ENCODE peak calls at places on chromosome 15, in six cellular contexts. One of them, this sample, is unnamed.

GRCh38 chr15:74233864-74234597 is 2.1 kb upstream of the CCDC33 start:
- DNase-seq in CD4-positive, alpha-beta T cell: no peak
- DNase-seq in testis: no peak
- DNase-seq in fibroblast of villous mesenchyme: no peak
- DNase-seq in cardiac muscle cell: no peak
- DNase-seq in kidney epithelial cell: no peak
- DNase-seq in this sample: no peak

GRCh38 chr15:58427987-58428386 is 3.8 kb upstream of the LIPC start:
- DNase-seq in CD4-positive, alpha-beta T cell: no peak
- DNase-seq in testis: no peak
- DNase-seq in fibroblast of villous mesenchyme: no peak
- DNase-seq in cardiac muscle cell: no peak
- DNase-seq in kidney epithelial cell: no peak
- DNase-seq in this sample: no peak

GRCh38 chr15:95304116-95304873 is 1026.2 kb upstream of the NR2F2 start:
- DNase-seq in CD4-positive, alpha-beta T cell: no peak
- DNase-seq in testis: peak
- DNase-seq in fibroblast of villous mesenchyme: peak
- DNase-seq in cardiac muscle cell: peak
- DNase-seq in kidney epithelial cell: no peak
- DNase-seq in this sample: no peak

GRCh38 chr15:73985101-73985873 is 6.8 kb downstream of the STOML1 start:
- DNase-seq in CD4-positive, alpha-beta T cell: no peak
- DNase-seq in testis: no peak
- DNase-seq in fibroblast of villous mesenchyme: no peak
- DNase-seq in cardiac muscle cell: peak
- DNase-seq in kidney epithelial cell: no peak
- DNase-seq in this sample: no peak

GRCh38 chr15:86231864-86232801 is 152.5 kb downstream of the AGBL1 start:
- DNase-seq in CD4-positive, alpha-beta T cell: peak
- DNase-seq in testis: peak
- DNase-seq in fibroblast of villous mesenchyme: peak
- DNase-seq in cardiac muscle cell: peak
- DNase-seq in kidney epithelial cell: no peak
- DNase-seq in this sample: no peak

GRCh38 chr15:101187820-101188516 is 63.9 kb downstream of the CHSY1 start:
- DNase-seq in CD4-positive, alpha-beta T cell: no peak
- DNase-seq in testis: no peak
- DNase-seq in fibroblast of villous mesenchyme: peak
- DNase-seq in cardiac muscle cell: peak
- DNase-seq in kidney epithelial cell: no peak
- DNase-seq in this sample: no peak

GRCh38 chr15:95085056-95085455 is 853.7 kb downstream of the MCTP2 start:
- DNase-seq in CD4-positive, alpha-beta T cell: no peak
- DNase-seq in testis: no peak
- DNase-seq in fibroblast of villous mesenchyme: peak
- DNase-seq in cardiac muscle cell: no peak
- DNase-seq in kidney epithelial cell: no peak
- DNase-seq in this sample: no peak

GRCh38 chr15:25416693-25417092 is 22.1 kb downstream of the UBE3A start:
- DNase-seq in CD4-positive, alpha-beta T cell: no peak
- DNase-seq in testis: no peak
- DNase-seq in fibroblast of villous mesenchyme: no peak
- DNase-seq in cardiac muscle cell: no peak
- DNase-seq in kidney epithelial cell: peak
- DNase-seq in this sample: no peak

GRCh38 chr15:28881170-28881569 is 4.6 kb upstream of the APBA2 start:
- DNase-seq in CD4-positive, alpha-beta T cell: no peak
- DNase-seq in testis: no peak
- DNase-seq in fibroblast of villous mesenchyme: peak
- DNase-seq in cardiac muscle cell: peak
- DNase-seq in kidney epithelial cell: no peak
- DNase-seq in this sample: no peak

GRCh38 chr15:57003418-57003817 is 85.0 kb downstream of the TCF12 start:
- DNase-seq in CD4-positive, alpha-beta T cell: no peak
- DNase-seq in testis: no peak
- DNase-seq in fibroblast of villous mesenchyme: peak
- DNase-seq in cardiac muscle cell: peak
- DNase-seq in kidney epithelial cell: no peak
- DNase-seq in this sample: no peak

GRCh38 chr15:48790716-48791115 is 20.2 kb downstream of the CEP152 start:
- DNase-seq in CD4-positive, alpha-beta T cell: no peak
- DNase-seq in testis: no peak
- DNase-seq in fibroblast of villous mesenchyme: no peak
- DNase-seq in cardiac muscle cell: no peak
- DNase-seq in kidney epithelial cell: no peak
- DNase-seq in this sample: no peak

GRCh38 chr15:33581032-33581431 is 270.3 kb downstream of the RYR3 start:
- DNase-seq in CD4-positive, alpha-beta T cell: no peak
- DNase-seq in testis: no peak
- DNase-seq in fibroblast of villous mesenchyme: peak
- DNase-seq in cardiac muscle cell: peak
- DNase-seq in kidney epithelial cell: peak
- DNase-seq in this sample: no peak

GRCh38 chr15:68154923-68155559 is 50.1 kb downstream of the CALML4 start:
- DNase-seq in CD4-positive, alpha-beta T cell: peak
- DNase-seq in testis: peak
- DNase-seq in fibroblast of villous mesenchyme: peak
- DNase-seq in cardiac muscle cell: peak
- DNase-seq in kidney epithelial cell: peak
- DNase-seq in this sample: no peak

GRCh38 chr15:31303434-31304073 is 23.1 kb upstream of the KLF13 start:
- DNase-seq in CD4-positive, alpha-beta T cell: no peak
- DNase-seq in testis: peak
- DNase-seq in fibroblast of villous mesenchyme: peak
- DNase-seq in cardiac muscle cell: peak
- DNase-seq in kidney epithelial cell: no peak
- DNase-seq in this sample: no peak

GRCh38 chr15:28892789-28893610 is 7.2 kb downstream of the APBA2 start:
- DNase-seq in CD4-positive, alpha-beta T cell: no peak
- DNase-seq in testis: no peak
- DNase-seq in fibroblast of villous mesenchyme: peak
- DNase-seq in cardiac muscle cell: peak
- DNase-seq in kidney epithelial cell: no peak
- DNase-seq in this sample: no peak

GRCh38 chr15:60890361-60890991 is 338.6 kb downstream of the RORA start:
- DNase-seq in CD4-positive, alpha-beta T cell: no peak
- DNase-seq in testis: no peak
- DNase-seq in fibroblast of villous mesenchyme: no peak
- DNase-seq in cardiac muscle cell: no peak
- DNase-seq in kidney epithelial cell: no peak
- DNase-seq in this sample: no peak

GRCh38 chr15:60889006-60889405 is 340.1 kb downstream of the RORA start:
- DNase-seq in CD4-positive, alpha-beta T cell: no peak
- DNase-seq in testis: no peak
- DNase-seq in fibroblast of villous mesenchyme: no peak
- DNase-seq in cardiac muscle cell: no peak
- DNase-seq in kidney epithelial cell: no peak
- DNase-seq in this sample: no peak

GRCh38 chr15:60889506-60889905 is 339.6 kb downstream of the RORA start:
- DNase-seq in CD4-positive, alpha-beta T cell: no peak
- DNase-seq in testis: no peak
- DNase-seq in fibroblast of villous mesenchyme: no peak
- DNase-seq in cardiac muscle cell: no peak
- DNase-seq in kidney epithelial cell: no peak
- DNase-seq in this sample: no peak

GRCh38 chr15:60883691-60884319 is 345.3 kb downstream of the RORA start:
- DNase-seq in CD4-positive, alpha-beta T cell: no peak
- DNase-seq in testis: no peak
- DNase-seq in fibroblast of villous mesenchyme: no peak
- DNase-seq in cardiac muscle cell: no peak
- DNase-seq in kidney epithelial cell: no peak
- DNase-seq in this sample: no peak

GRCh38 chr15:60886680-60887079 is 342.4 kb downstream of the RORA start:
- DNase-seq in CD4-positive, alpha-beta T cell: no peak
- DNase-seq in testis: no peak
- DNase-seq in fibroblast of villous mesenchyme: no peak
- DNase-seq in cardiac muscle cell: no peak
- DNase-seq in kidney epithelial cell: no peak
- DNase-seq in this sample: no peak
- TF ChIP-seq CTCF in CD4-positive, alpha-beta T cell: no peak
- TF ChIP-seq CTCF in testis: no peak
- TF ChIP-seq CTCF in fibroblast of villous mesenchyme: no peak
- TF ChIP-seq CTCF in cardiac muscle cell: no peak
- TF ChIP-seq CTCF in kidney epithelial cell: no peak
- TF ChIP-seq CTCF in this sample: no peak

GRCh38 chr15:39275066-39275465 is 305.8 kb upstream of the THBS1 start:
- DNase-seq in CD4-positive, alpha-beta T cell: no peak
- DNase-seq in testis: no peak
- DNase-seq in fibroblast of villous mesenchyme: no peak
- DNase-seq in cardiac muscle cell: no peak
- DNase-seq in kidney epithelial cell: no peak
- DNase-seq in this sample: no peak
- TF ChIP-seq CTCF in CD4-positive, alpha-beta T cell: no peak
- TF ChIP-seq CTCF in testis: no peak
- TF ChIP-seq CTCF in fibroblast of villous mesenchyme: no peak
- TF ChIP-seq CTCF in cardiac muscle cell: no peak
- TF ChIP-seq CTCF in kidney epithelial cell: no peak
- TF ChIP-seq CTCF in this sample: no peak

GRCh38 chr15:47377465-47377864 is 339.8 kb upstream of the SEMA6D start:
- DNase-seq in CD4-positive, alpha-beta T cell: no peak
- DNase-seq in testis: no peak
- DNase-seq in fibroblast of villous mesenchyme: no peak
- DNase-seq in cardiac muscle cell: no peak
- DNase-seq in kidney epithelial cell: no peak
- DNase-seq in this sample: no peak

GRCh38 chr15:47371939-47372338 is 345.4 kb upstream of the SEMA6D start:
- DNase-seq in CD4-positive, alpha-beta T cell: no peak
- DNase-seq in testis: no peak
- DNase-seq in fibroblast of villous mesenchyme: no peak
- DNase-seq in cardiac muscle cell: no peak
- DNase-seq in kidney epithelial cell: no peak
- DNase-seq in this sample: no peak

GRCh38 chr15:47376190-47376589 is 341.1 kb upstream of the SEMA6D start:
- DNase-seq in CD4-positive, alpha-beta T cell: no peak
- DNase-seq in testis: no peak
- DNase-seq in fibroblast of villous mesenchyme: no peak
- DNase-seq in cardiac muscle cell: no peak
- DNase-seq in kidney epithelial cell: no peak
- DNase-seq in this sample: no peak

GRCh38 chr15:47378527-47378926 is 338.8 kb upstream of the SEMA6D start:
- DNase-seq in CD4-positive, alpha-beta T cell: no peak
- DNase-seq in testis: no peak
- DNase-seq in fibroblast of villous mesenchyme: no peak
- DNase-seq in cardiac muscle cell: no peak
- DNase-seq in kidney epithelial cell: no peak
- DNase-seq in this sample: no peak

DNA sequence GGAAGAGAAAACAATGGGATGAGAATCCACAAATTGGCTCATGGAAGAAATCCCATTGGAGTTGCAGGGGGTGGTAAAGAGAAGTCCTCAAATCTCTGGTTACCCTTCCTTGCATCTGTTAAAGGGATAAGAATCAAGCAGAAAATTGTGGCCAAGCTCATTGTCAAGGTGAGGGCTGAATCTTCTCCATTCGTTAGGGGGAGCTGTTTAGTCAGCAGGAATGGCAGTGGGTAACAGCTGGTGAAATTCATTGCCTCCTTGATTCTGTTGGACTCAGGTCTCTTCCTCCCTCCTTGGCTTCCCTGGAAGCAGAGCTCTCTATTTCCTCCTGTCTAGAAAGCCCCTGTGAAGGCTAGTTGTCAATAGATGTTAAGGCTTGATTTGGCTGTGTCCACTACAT is 343.1 kb upstream of the SEMA6D start:
- DNase-seq in CD4-positive, alpha-beta T cell: no peak
- DNase-seq in testis: no peak
- DNase-seq in fibroblast of villous mesenchyme: peak
- DNase-seq in cardiac muscle cell: peak
- DNase-seq in kidney epithelial cell: no peak
- DNase-seq in this sample: no peak
- TF ChIP-seq CTCF in CD4-positive, alpha-beta T cell: no peak
- TF ChIP-seq CTCF in testis: no peak
- TF ChIP-seq CTCF in fibroblast of villous mesenchyme: peak
- TF ChIP-seq CTCF in cardiac muscle cell: peak
- TF ChIP-seq CTCF in kidney epithelial cell: peak
- TF ChIP-seq CTCF in this sample: no peak

GRCh38 chr15:77784361-77785292 is 151.9 kb upstream of the LINGO1 start:
- DNase-seq in CD4-positive, alpha-beta T cell: no peak
- DNase-seq in testis: peak
- DNase-seq in fibroblast of villous mesenchyme: peak
- DNase-seq in cardiac muscle cell: peak
- DNase-seq in kidney epithelial cell: no peak
- DNase-seq in this sample: no peak
- TF ChIP-seq CTCF in CD4-positive, alpha-beta T cell: no peak
- TF ChIP-seq CTCF in testis: peak
- TF ChIP-seq CTCF in fibroblast of villous mesenchyme: peak
- TF ChIP-seq CTCF in cardiac muscle cell: peak
- TF ChIP-seq CTCF in kidney epithelial cell: peak
- TF ChIP-seq CTCF in this sample: no peak

GRCh38 chr15:83380682-83381081 is 66.5 kb upstream of the SH3GL3 start:
- DNase-seq in CD4-positive, alpha-beta T cell: no peak
- DNase-seq in testis: peak
- DNase-seq in fibroblast of villous mesenchyme: peak
- DNase-seq in cardiac muscle cell: peak
- DNase-seq in kidney epithelial cell: no peak
- DNase-seq in this sample: no peak
- TF ChIP-seq CTCF in CD4-positive, alpha-beta T cell: no peak
- TF ChIP-seq CTCF in testis: peak
- TF ChIP-seq CTCF in fibroblast of villous mesenchyme: peak
- TF ChIP-seq CTCF in cardiac muscle cell: peak
- TF ChIP-seq CTCF in kidney epithelial cell: peak
- TF ChIP-seq CTCF in this sample: no peak